ENCODE peak calls at places on chromosomes 11 and 22, in eight cellular contexts. N is cardiac fibroblast, D is astrocyte of the spinal cord, G is uterus, E is cardiac muscle cell, U is choroid plexus epithelial cell, K is progenitor cell of endocrine pancreas, P is WERI-Rb-1. Z is an unnamed sample.

GRCh38 chr11:35009191-35009940 is 92.9 kb downstream of the PDHX start:
- DNase-seq in N (peak), D (peak), G (peak), E (no peak), U (peak), K (no peak), P (no peak), Z (no peak)

GRCh38 chr11:2791521-2792375 is 92.0 kb upstream of the KCNQ1OT1 start:
- DNase-seq in N (no peak), D (no peak), G (peak), E (no peak), U (no peak), K (no peak), P (peak), Z (no peak)

GRCh38 chr11:19428206-19429001 is 187.7 kb upstream of the E2F8 start:
- DNase-seq in N (peak), D (no peak), G (no peak), E (no peak), U (no peak), K (no peak), P (peak), Z (no peak)

GRCh38 chr11:23586188-23586587 is 725.9 kb upstream of the CCDC179 start:
- DNase-seq in N (no peak), D (peak), G (no peak), E (no peak), U (peak), K (no peak), P (no peak), Z (no peak)

GRCh38 chr11:13105237-13105844 is 96.2 kb downstream of the RASSF10 start:
- DNase-seq in N (no peak), D (no peak), G (no peak), E (no peak), U (no peak), K (no peak), P (peak), Z (peak)

GRCh38 chr22:23684051-23684450 is 6.8 kb upstream of the RGL4 start:
- DNase-seq in N (no peak), D (no peak), G (peak), E (no peak), U (no peak), K (no peak), P (no peak), Z (no peak)

GRCh38 chr11:73072935-73073481 is 69.1 kb downstream of the FCHSD2 start:
- DNase-seq in N (peak), D (peak), G (no peak), E (peak), U (peak), K (no peak), P (no peak), Z (no peak)

GRCh38 chr11:12454782-12455181 is 77.4 kb downstream of the PARVA start:
- DNase-seq in N (peak), D (peak), G (no peak), E (no peak), U (peak), K (no peak), P (no peak), Z (no peak)

GRCh38 chr11:128336203-128336602 is 251.2 kb downstream of the ETS1 start:
- DNase-seq in N (peak), D (peak), G (peak), E (no peak), U (peak), K (no peak), P (no peak), Z (no peak)

GRCh38 chr11:33319965-33320813 is 63.0 kb downstream of the HIPK3 start:
- DNase-seq in N (no peak), D (no peak), G (no peak), E (peak), U (no peak), K (no peak), P (no peak), Z (no peak)

GRCh38 chr22:20464096-20464614 is 26.5 kb upstream of the SCARF2 start:
- DNase-seq in N (no peak), D (no peak), G (no peak), E (no peak), U (no peak), K (no peak), P (no peak), Z (no peak)

GRCh38 chr11:71995726-71996291 is 2.9 kb upstream of the IL18BP start:
- DNase-seq in N (no peak), D (no peak), G (no peak), E (no peak), U (no peak), K (no peak), P (no peak), Z (no peak)

GRCh38 chr11:44886765-44887164 is 63.9 kb downstream of the TP53I11 start:
- DNase-seq in N (peak), D (peak), G (no peak), E (no peak), U (peak), K (no peak), P (no peak), Z (no peak)

GRCh38 chr22:17239156-17239701 is 20.0 kb upstream of the ADA2 start:
- DNase-seq in N (no peak), D (no peak), G (no peak), E (no peak), U (no peak), K (no peak), P (peak), Z (no peak)

GRCh38 chr11:113163291-113164030 is 150.9 kb upstream of the TTC12 start:
- DNase-seq in N (peak), D (peak), G (no peak), E (no peak), U (peak), K (no peak), P (no peak), Z (no peak)

GRCh38 chr22:42282252-42282942 is 11.9 kb upstream of the TCF20 start:
- DNase-seq in N (no peak), D (no peak), G (no peak), E (no peak), U (no peak), K (no peak), P (no peak), Z (no peak)

GRCh38 chr22:49334976-49335375 is 492.7 kb downstream of the BRD1 start:
- DNase-seq in N (no peak), D (no peak), G (no peak), E (no peak), U (no peak), K (no peak), P (no peak), Z (no peak)

GRCh38 chr11:86243377-86243776 is 1.2 kb upstream of the EED start:
- DNase-seq in N (no peak), D (no peak), G (no peak), E (no peak), U (no peak), K (no peak), P (no peak), Z (no peak)

GRCh38 chr22:47098121-47098520 is 335.7 kb downstream of the TBC1D22A start:
- DNase-seq in N (no peak), D (no peak), G (no peak), E (no peak), U (no peak), K (no peak), P (no peak), Z (no peak)

GRCh38 chr11:2795491-2795991 is 90.0 kb downstream of the CDKN1C start:
- DNase-seq in N (no peak), D (no peak), G (peak), E (no peak), U (no peak), K (no peak), P (no peak), Z (no peak)

GRCh38 chr11:103013426-103013825 is 57.9 kb upstream of the MMP13 start:
- DNase-seq in N (peak), D (peak), G (no peak), E (no peak), U (peak), K (no peak), P (no peak), Z (no peak)

GRCh38 chr11:123300874-123301695 is 106.0 kb upstream of the CLMP start:
- DNase-seq in N (peak), D (peak), G (no peak), E (no peak), U (peak), K (no peak), P (no peak), Z (no peak)

GRCh38 chr11:115161876-115162275 is 342.3 kb downstream of the CADM1 start:
- DNase-seq in N (no peak), D (no peak), G (no peak), E (no peak), U (no peak), K (no peak), P (no peak), Z (no peak)

GRCh38 chr11:66745356-66746235 is 16.6 kb upstream of the SPTBN2 start:
- DNase-seq in N (no peak), D (no peak), G (peak), E (no peak), U (no peak), K (no peak), P (peak), Z (no peak)

GRCh38 chr22:32562396-32562795 is 87.8 kb downstream of the FBXO7 start:
- DNase-seq in N (no peak), D (no peak), G (no peak), E (no peak), U (no peak), K (no peak), P (peak), Z (no peak)

DNA sequence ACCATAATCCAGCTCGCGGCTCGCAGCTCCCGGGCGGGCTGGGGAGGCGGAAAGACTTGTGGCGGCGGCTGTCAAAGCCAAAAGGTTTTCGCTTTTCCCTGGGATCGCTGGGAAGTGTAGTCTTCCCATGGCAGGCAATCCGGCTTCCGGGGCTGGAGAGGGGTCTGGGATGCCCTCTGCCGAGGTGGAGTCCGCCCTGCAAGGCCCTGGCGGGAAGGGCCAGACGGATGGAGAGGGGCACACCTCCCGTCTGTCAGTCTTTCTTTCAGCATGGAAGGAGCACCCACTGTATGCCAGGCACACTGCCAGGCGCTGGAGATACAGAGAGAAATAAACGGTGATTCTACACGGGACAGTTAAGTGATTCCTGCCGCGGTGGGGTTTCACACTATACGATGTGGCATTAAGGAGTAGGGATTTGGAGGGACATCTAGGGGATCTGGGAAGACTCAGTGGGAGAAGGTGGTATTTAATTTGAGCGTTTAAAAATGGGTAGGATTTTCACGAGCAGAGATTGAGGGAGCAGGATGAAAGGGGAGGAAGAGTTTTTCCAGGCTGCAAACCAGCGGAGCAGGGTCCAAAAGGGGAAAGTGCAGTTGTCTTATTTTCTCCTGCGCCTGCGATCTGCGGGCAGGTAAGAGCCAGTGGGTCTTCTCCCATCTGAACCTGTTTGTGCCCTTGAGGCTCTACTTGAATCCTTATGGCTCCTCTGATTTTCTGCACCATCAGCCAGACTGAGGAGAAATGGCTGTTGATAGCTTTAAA is at the start of gene BACE1:
- DNase-seq in N (peak), D (peak), G (peak), E (peak), U (peak), K (peak), P (peak), Z (peak)
- TF ChIP-seq CTCF in N (peak), D (peak), G (peak), E (peak), U (peak), K (peak), P (peak), Z (no peak)

GRCh38 chr22:50356186-50356585 is 13.1 kb downstream of the PPP6R2 start:
- DNase-seq in N (no peak), D (no peak), G (no peak), E (no peak), U (no peak), K (no peak), P (no peak), Z (no peak)
- TF ChIP-seq CTCF in N (no peak), D (no peak), G (no peak), E (no peak), U (no peak), K (no peak), P (no peak), Z (no peak)

DNA sequence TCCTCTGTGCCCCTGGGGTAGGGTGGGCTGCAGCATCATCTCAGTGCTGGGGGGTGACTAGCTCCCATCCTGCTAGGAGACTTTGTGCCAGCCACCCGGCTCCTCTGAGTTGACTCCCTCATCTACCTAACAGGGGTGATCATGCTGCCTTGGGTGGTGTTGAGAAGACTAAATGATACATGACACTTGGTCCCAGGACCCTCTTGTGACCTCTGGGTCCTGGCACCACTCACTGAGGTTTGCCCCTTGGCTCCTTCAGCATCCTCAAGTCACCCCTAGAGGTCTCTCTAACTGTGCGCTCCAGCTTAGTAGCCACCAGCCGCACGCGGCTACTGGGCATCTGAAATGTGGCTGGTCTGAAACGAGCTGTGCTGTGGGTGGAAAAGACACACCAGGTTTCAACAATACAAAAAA is 72.1 kb downstream of the LRRC32 start:
- DNase-seq in N (peak), D (peak), G (peak), E (peak), U (peak), K (no peak), P (peak), Z (peak)
- TF ChIP-seq CTCF in N (peak), D (peak), G (peak), E (peak), U (peak), K (peak), P (peak), Z (peak)

GRCh38 chr11:121864660-121865059 is 251.4 kb downstream of the BLID start:
- DNase-seq in N (no peak), D (no peak), G (no peak), E (no peak), U (no peak), K (no peak), P (no peak), Z (no peak)
- TF ChIP-seq CTCF in N (peak), D (no peak), G (no peak), E (peak), U (peak), K (no peak), P (no peak), Z (no peak)

GRCh38 chr22:33720166-33720878 is 200.0 kb downstream of the LARGE1 start:
- DNase-seq in N (no peak), D (no peak), G (no peak), E (no peak), U (no peak), K (no peak), P (no peak), Z (no peak)
- TF ChIP-seq CTCF in N (no peak), D (no peak), G (no peak), E (no peak), U (no peak), K (no peak), P (no peak), Z (no peak)

Z was measured in endothelial cell.